ENCODE peak calls at places on chromosomes 4 and X, in ten cellular contexts. R, Q, N, P, I, C, D, S, L and M are unnamed samples.

GRCh38 chr4:988726-989721 is 2.2 kb downstream of the IDUA start:
- DNase-seq in P (no peak), R (no peak), C (no peak), N (no peak), Q (no peak), D (no peak), I (no peak), S (no peak), L (no peak), M (no peak)

GRCh38 chr4:656651-657337 is 17.3 kb downstream of the ATP5ME start:
- DNase-seq in S (no peak), N (no peak), P (peak), R (no peak), D (no peak), Q (no peak), L (no peak), I (no peak), C (no peak), M (no peak)

GRCh38 chrX:45379186-45379585 is 178.5 kb upstream of the DIPK2B start:
- DNase-seq in L (no peak), S (no peak), Q (no peak), N (no peak), P (no peak), C (no peak), I (no peak), R (no peak), D (no peak), M (no peak)

GRCh38 chrX:23936198-23936597 is 28.4 kb downstream of the CXorf58 start:
- DNase-seq in S (no peak), P (no peak), I (no peak), N (no peak), R (no peak), L (no peak), Q (no peak), D (no peak), C (no peak), M (no peak)

GRCh38 chr4:8917321-8917811 is 45.7 kb upstream of the HMX1 start:
- DNase-seq in P (no peak), I (peak), Q (no peak), C (peak), D (no peak), N (no peak), R (no peak), S (no peak), L (peak), M (peak)

GRCh38 chrX:102672876-102673275 is 21.6 kb downstream of the GPRASP1 start:
- DNase-seq in D (no peak), Q (peak), P (no peak), I (no peak), R (no peak), S (no peak), L (no peak), C (no peak), N (no peak), M (no peak)

GRCh38 chr4:85420831-85421230 is 54.1 kb upstream of the ARHGAP24 start:
- DNase-seq in R (peak), Q (no peak), P (no peak), I (no peak), N (no peak), S (no peak), C (no peak), L (no peak), D (no peak), M (no peak)

GRCh38 chr4:8039290-8039689 is 99.6 kb upstream of the AFAP1 start:
- DNase-seq in N (no peak), P (no peak), R (no peak), C (no peak), D (no peak), I (no peak), S (peak), Q (no peak), L (no peak), M (no peak)

GRCh38 chr4:76377922-76378321 is 43.0 kb downstream of the CCDC158 start:
- DNase-seq in C (peak), N (peak), S (peak), R (no peak), Q (peak), P (peak), D (peak), I (no peak), L (peak), M (peak)

GRCh38 chr4:126697748-126698147 is 935.0 kb upstream of the INTU start:
- DNase-seq in D (no peak), S (no peak), I (no peak), L (no peak), P (no peak), Q (peak), R (no peak), C (no peak), N (no peak), M (peak)

GRCh38 chr4:108193891-108194672 is 25.4 kb upstream of the LEF1 start:
- DNase-seq in C (no peak), P (no peak), R (no peak), D (no peak), N (no peak), L (no peak), Q (no peak), I (no peak), S (peak), M (no peak)

GRCh38 chr4:173852775-173853174 is 322.7 kb upstream of the HAND2 start:
- DNase-seq in N (no peak), P (no peak), Q (no peak), S (no peak), C (no peak), D (no peak), R (no peak), I (no peak), L (no peak), M (no peak)

GRCh38 chrX:341541-342101 is 23.0 kb upstream of the GTPBP6 start:
- DNase-seq in S (no peak), C (peak), L (no peak), D (no peak), I (no peak), N (no peak), Q (no peak), R (no peak), P (peak), M (no peak)

GRCh38 chrX:53265771-53266170 is 15.6 kb downstream of the IQSEC2 start:
- DNase-seq in S (no peak), R (no peak), D (no peak), N (no peak), Q (peak), I (no peak), P (no peak), C (no peak), L (no peak), M (peak)

GRCh38 chr4:147981305-147981704 is 249.4 kb downstream of the ARHGAP10 start:
- DNase-seq in C (no peak), S (no peak), I (no peak), P (no peak), R (no peak), Q (peak), L (no peak), N (no peak), D (no peak), M (peak)

GRCh38 chrX:123731258-123731986 is 1.4 kb downstream of the THOC2 start:
- DNase-seq in P (no peak), R (no peak), I (no peak), Q (peak), C (no peak), S (peak), N (no peak), L (peak), D (no peak), M (no peak)

GRCh38 chrX:30612250-30612655 is 34.7 kb upstream of the TASL start:
- DNase-seq in L (no peak), Q (no peak), D (no peak), N (no peak), R (no peak), C (no peak), P (no peak), S (no peak), I (no peak), M (no peak)

GRCh38 chr4:103496800-103497199 is 223.0 kb downstream of the TACR3 start:
- DNase-seq in P (no peak), I (no peak), L (no peak), R (no peak), S (no peak), C (no peak), Q (no peak), N (no peak), D (no peak), M (no peak)

GRCh38 chrX:123859409-123859827 is 435 bp upstream of the XIAP start:
- DNase-seq in D (no peak), S (no peak), N (no peak), C (no peak), L (no peak), I (no peak), Q (no peak), R (peak), P (peak), M (peak)

GRCh38 chr4:126955292-126956191 is 677.2 kb upstream of the INTU start:
- DNase-seq in Q (no peak), R (no peak), C (no peak), L (no peak), D (no peak), S (peak), P (no peak), N (no peak), I (no peak), M (no peak)